ENCODE peak calls at places on chromosomes 12 and 14, in eight cellular contexts. L is mucosa of descending colon; E is RPMI7951; O is progenitor cell of endocrine pancreas; K is CD4-positive, CD25-positive, alpha-beta regulatory T cell; C is ureter; M is keratinocyte; S is H9. Z is an unnamed sample.

GRCh38 chr14:80978403-80978802 is 23.0 kb downstream of the TSHR start:
- DNase-seq in O (no peak), S (no peak), L (no peak), M (no peak), K (peak), C (no peak), E (no peak), Z (no peak)

GRCh38 chr12:131929530-131930456 is 717 bp downstream of the PUS1 start:
- DNase-seq in L (peak), K (peak), O (no peak), M (no peak), C (no peak), E (no peak), S (peak), Z (peak)

GRCh38 chr12:13061377-13061776 is 17.2 kb downstream of the FAM234B start:
- DNase-seq in O (no peak), C (no peak), S (no peak), M (no peak), E (no peak), L (no peak), K (no peak), Z (no peak)

GRCh38 chr14:95531473-95531872 is 3.4 kb upstream of the GLRX5 start:
- DNase-seq in S (no peak), M (no peak), L (no peak), E (no peak), O (no peak), C (no peak), K (peak), Z (no peak)

GRCh38 chr12:74977832-74978481 is 231.7 kb downstream of the KCNC2 start:
- DNase-seq in C (no peak), K (no peak), L (no peak), E (no peak), M (no peak), O (no peak), S (no peak), Z (no peak)

GRCh38 chr12:129202109-129202814 is 349.0 kb downstream of the GLT1D1 start:
- DNase-seq in K (no peak), L (no peak), S (no peak), O (no peak), C (no peak), E (peak), M (no peak), Z (no peak)

GRCh38 chr12:2140858-2141519 is 88.2 kb downstream of the CACNA1C start:
- DNase-seq in C (no peak), S (no peak), M (no peak), E (no peak), L (no peak), K (no peak), O (no peak), Z (no peak)

GRCh38 chr14:99802301-99803105 is 9.3 kb downstream of the EML1 start:
- DNase-seq in O (no peak), E (no peak), M (no peak), C (no peak), S (no peak), K (no peak), L (no peak), Z (no peak)

GRCh38 chr12:108194585-108194984 is 65.5 kb downstream of the WSCD2 start:
- DNase-seq in E (no peak), M (no peak), S (no peak), O (no peak), K (no peak), L (no peak), C (no peak), Z (no peak)

GRCh38 chr14:65286443-65286842 is 126.1 kb upstream of the FUT8 start:
- DNase-seq in C (no peak), L (peak), K (peak), M (no peak), E (peak), O (no peak), S (no peak), Z (peak)

GRCh38 chr14:34502826-34503225 is 36.7 kb downstream of the EAPP start:
- DNase-seq in C (no peak), O (no peak), E (no peak), M (no peak), S (no peak), K (no peak), L (no peak), Z (no peak)

GRCh38 chr12:50110762-50111416 is 1.1 kb upstream of the COX14 start:
- DNase-seq in K (no peak), O (no peak), L (peak), M (no peak), E (peak), C (peak), S (peak), Z (peak)

Z was measured in naive B cell.